ENCODE peak calls at places on chromosomes 2 and 18, in four cellular contexts. One of them, this sample, is unnamed.

GRCh38 chr2:6946722-6947121 is 29.5 kb downstream of the RNF144A start:
- DNase-seq in IMR-90: peak; percentile 68
- DNase-seq in K562: no peak
- DNase-seq in endothelial cell of umbilical vein: peak; percentile 63
- DNase-seq in this sample: no peak

GRCh38 chr18:55337908-55338521 is 250.0 kb downstream of the TCF4 start:
- DNase-seq in IMR-90: no peak
- DNase-seq in K562: no peak
- DNase-seq in endothelial cell of umbilical vein: peak; percentile 92
- DNase-seq in this sample: no peak

GRCh38 chr2:171531291-171531690 is 9.0 kb downstream of the CYBRD1 start:
- DNase-seq in IMR-90: peak; percentile 87
- DNase-seq in K562: no peak
- DNase-seq in endothelial cell of umbilical vein: peak; percentile 74
- DNase-seq in this sample: no peak

GRCh38 chr2:9578475-9579235 is 23.0 kb upstream of the ADAM17 start:
- DNase-seq in IMR-90: no peak
- DNase-seq in K562: no peak
- DNase-seq in endothelial cell of umbilical vein: no peak
- DNase-seq in this sample: no peak

GRCh38 chr2:189287982-189288494 is 108.5 kb upstream of the COL5A2 start:
- DNase-seq in IMR-90: peak; percentile 91
- DNase-seq in K562: no peak
- DNase-seq in endothelial cell of umbilical vein: peak; percentile 82
- DNase-seq in this sample: peak; percentile 69

GRCh38 chr2:172270278-172271079 is 156.9 kb upstream of the ITGA6 start:
- DNase-seq in IMR-90: peak; percentile 51
- DNase-seq in K562: no peak
- DNase-seq in endothelial cell of umbilical vein: no peak
- DNase-seq in this sample: no peak

GRCh38 chr2:14219306-14219705 is 413.2 kb upstream of the LRATD1 start:
- DNase-seq in IMR-90: no peak
- DNase-seq in K562: no peak
- DNase-seq in endothelial cell of umbilical vein: no peak
- DNase-seq in this sample: peak; percentile 25

GRCh38 chr2:105866439-105867170 is 121.9 kb downstream of the NCK2 start:
- DNase-seq in IMR-90: peak; percentile 80
- DNase-seq in K562: no peak
- DNase-seq in endothelial cell of umbilical vein: no peak
- DNase-seq in this sample: no peak

GRCh38 chr2:138621139-138621538 is 119.6 kb downstream of the SPOPL start:
- DNase-seq in IMR-90: no peak
- DNase-seq in K562: no peak
- DNase-seq in endothelial cell of umbilical vein: no peak
- DNase-seq in this sample: no peak

GRCh38 chr18:59621027-59621426 is 76.2 kb downstream of the CCBE1 start:
- DNase-seq in IMR-90: peak; percentile 61
- DNase-seq in K562: no peak
- DNase-seq in endothelial cell of umbilical vein: no peak
- DNase-seq in this sample: peak; percentile 40

GRCh38 chr2:206084468-206084869 is 1.5 kb downstream of the INO80D start:
- DNase-seq in IMR-90: peak; percentile 82
- DNase-seq in K562: peak; percentile 46
- DNase-seq in endothelial cell of umbilical vein: peak; percentile 61
- DNase-seq in this sample: peak; percentile 40

GRCh38 chr2:39202639-39203369 is 41.0 kb downstream of the CDKL4 start:
- DNase-seq in IMR-90: peak; percentile 25
- DNase-seq in K562: no peak
- DNase-seq in endothelial cell of umbilical vein: no peak
- DNase-seq in this sample: no peak

GRCh38 chr2:162265666-162266467 is 22.6 kb upstream of the FAP start:
- DNase-seq in IMR-90: no peak
- DNase-seq in K562: no peak
- DNase-seq in endothelial cell of umbilical vein: no peak
- DNase-seq in this sample: no peak

GRCh38 chr2:16437189-16437588 is 228.4 kb downstream of the CYRIA start:
- DNase-seq in IMR-90: no peak
- DNase-seq in K562: no peak
- DNase-seq in endothelial cell of umbilical vein: no peak
- DNase-seq in this sample: no peak

GRCh38 chr2:165471349-165471975 is 2.0 kb downstream of the CSRNP3 start:
- DNase-seq in IMR-90: no peak
- DNase-seq in K562: no peak
- DNase-seq in endothelial cell of umbilical vein: no peak
- DNase-seq in this sample: no peak

GRCh38 chr2:191521608-191522208 is 156.2 kb upstream of the NABP1 start:
- DNase-seq in IMR-90: peak; percentile 55
- DNase-seq in K562: peak; percentile 16
- DNase-seq in endothelial cell of umbilical vein: peak; percentile 56
- DNase-seq in this sample: no peak

GRCh38 chr2:230054079-230054478 is 14.6 kb downstream of the SLC16A14 start:
- DNase-seq in IMR-90: peak; percentile 63
- DNase-seq in K562: no peak
- DNase-seq in endothelial cell of umbilical vein: no peak
- DNase-seq in this sample: peak; percentile 73

GRCh38 chr18:39846277-39846676 is 2108.8 kb upstream of the PIK3C3 start:
- DNase-seq in IMR-90: peak; percentile 19
- DNase-seq in K562: no peak
- DNase-seq in endothelial cell of umbilical vein: no peak
- DNase-seq in this sample: no peak

GRCh38 chr2:101974663-101975062 is 17.1 kb upstream of the IL1R2 start:
- DNase-seq in IMR-90: no peak
- DNase-seq in K562: no peak
- DNase-seq in endothelial cell of umbilical vein: no peak
- DNase-seq in this sample: no peak

GRCh38 chr18:52227536-52227935 is 112.5 kb upstream of the DCC start:
- DNase-seq in IMR-90: no peak
- DNase-seq in K562: no peak
- DNase-seq in endothelial cell of umbilical vein: no peak
- DNase-seq in this sample: no peak

GRCh38 chr18:34159691-34160185 is 65.0 kb downstream of the NOL4 start:
- DNase-seq in IMR-90: no peak
- DNase-seq in K562: no peak
- DNase-seq in endothelial cell of umbilical vein: no peak
- DNase-seq in this sample: no peak

GRCh38 chr2:52083214-52083613 is 1051.3 kb upstream of the NRXN1 start:
- DNase-seq in IMR-90: no peak
- DNase-seq in K562: no peak
- DNase-seq in endothelial cell of umbilical vein: no peak
- DNase-seq in this sample: no peak

GRCh38 chr2:182642328-182642727 is 73.7 kb upstream of the DNAJC10 start:
- DNase-seq in IMR-90: peak; percentile 59
- DNase-seq in K562: peak; percentile 18
- DNase-seq in endothelial cell of umbilical vein: peak; percentile 56
- DNase-seq in this sample: no peak

GRCh38 chr18:58091099-58091611 is 47.1 kb downstream of the NEDD4L start:
- DNase-seq in IMR-90: no peak
- DNase-seq in K562: no peak
- DNase-seq in endothelial cell of umbilical vein: no peak
- DNase-seq in this sample: peak; percentile 52

GRCh38 chr2:60532421-60532820 is 21.0 kb downstream of the BCL11A start:
- DNase-seq in IMR-90: no peak
- DNase-seq in K562: no peak
- DNase-seq in endothelial cell of umbilical vein: no peak
- DNase-seq in this sample: no peak

GRCh38 chr2:99397251-99397920 is 60.2 kb downstream of the EIF5B start:
- DNase-seq in IMR-90: no peak
- DNase-seq in K562: no peak
- DNase-seq in endothelial cell of umbilical vein: no peak
- DNase-seq in this sample: no peak

GRCh38 chr2:172701250-172701649 is 34.4 kb upstream of the RAPGEF4 start:
- DNase-seq in IMR-90: peak; percentile 92
- DNase-seq in K562: no peak
- DNase-seq in endothelial cell of umbilical vein: peak; percentile 58
- DNase-seq in this sample: peak; percentile 58

GRCh38 chr2:205540066-205540465 is 142.2 kb upstream of the NRP2 start:
- DNase-seq in IMR-90: no peak
- DNase-seq in K562: no peak
- DNase-seq in endothelial cell of umbilical vein: no peak
- DNase-seq in this sample: no peak

GRCh38 chr2:189082576-189082975 is 97.0 kb downstream of the COL5A2 start:
- DNase-seq in IMR-90: peak; percentile 86
- DNase-seq in K562: no peak
- DNase-seq in endothelial cell of umbilical vein: no peak
- DNase-seq in this sample: no peak

GRCh38 chr2:222568866-222569265 is 87.0 kb downstream of the FARSB start:
- DNase-seq in IMR-90: peak; percentile 85
- DNase-seq in K562: no peak
- DNase-seq in endothelial cell of umbilical vein: no peak
- DNase-seq in this sample: no peak

GRCh38 chr2:71933467-71934319 is 214.0 kb downstream of the CYP26B1 start:
- DNase-seq in IMR-90: no peak
- DNase-seq in K562: peak; percentile 6
- DNase-seq in endothelial cell of umbilical vein: no peak
- DNase-seq in this sample: no peak

GRCh38 chr18:65754121-65754520 is 3.3 kb downstream of the CDH7 start:
- DNase-seq in IMR-90: no peak
- DNase-seq in K562: no peak
- DNase-seq in endothelial cell of umbilical vein: no peak
- DNase-seq in this sample: no peak

GRCh38 chr2:100682536-100682935 is 119.7 kb downstream of the PDCL3 start:
- DNase-seq in IMR-90: no peak
- DNase-seq in K562: no peak
- DNase-seq in endothelial cell of umbilical vein: no peak
- DNase-seq in this sample: no peak

GRCh38 chr2:178761759-178762371 is 45.4 kb downstream of the TTN start:
- DNase-seq in IMR-90: peak; percentile 49
- DNase-seq in K562: peak; percentile 45
- DNase-seq in endothelial cell of umbilical vein: peak; percentile 55
- DNase-seq in this sample: no peak

GRCh38 chr2:39216495-39217191 is 27.1 kb downstream of the CDKL4 start:
- DNase-seq in IMR-90: no peak
- DNase-seq in K562: no peak
- DNase-seq in endothelial cell of umbilical vein: no peak
- DNase-seq in this sample: no peak

DNA sequence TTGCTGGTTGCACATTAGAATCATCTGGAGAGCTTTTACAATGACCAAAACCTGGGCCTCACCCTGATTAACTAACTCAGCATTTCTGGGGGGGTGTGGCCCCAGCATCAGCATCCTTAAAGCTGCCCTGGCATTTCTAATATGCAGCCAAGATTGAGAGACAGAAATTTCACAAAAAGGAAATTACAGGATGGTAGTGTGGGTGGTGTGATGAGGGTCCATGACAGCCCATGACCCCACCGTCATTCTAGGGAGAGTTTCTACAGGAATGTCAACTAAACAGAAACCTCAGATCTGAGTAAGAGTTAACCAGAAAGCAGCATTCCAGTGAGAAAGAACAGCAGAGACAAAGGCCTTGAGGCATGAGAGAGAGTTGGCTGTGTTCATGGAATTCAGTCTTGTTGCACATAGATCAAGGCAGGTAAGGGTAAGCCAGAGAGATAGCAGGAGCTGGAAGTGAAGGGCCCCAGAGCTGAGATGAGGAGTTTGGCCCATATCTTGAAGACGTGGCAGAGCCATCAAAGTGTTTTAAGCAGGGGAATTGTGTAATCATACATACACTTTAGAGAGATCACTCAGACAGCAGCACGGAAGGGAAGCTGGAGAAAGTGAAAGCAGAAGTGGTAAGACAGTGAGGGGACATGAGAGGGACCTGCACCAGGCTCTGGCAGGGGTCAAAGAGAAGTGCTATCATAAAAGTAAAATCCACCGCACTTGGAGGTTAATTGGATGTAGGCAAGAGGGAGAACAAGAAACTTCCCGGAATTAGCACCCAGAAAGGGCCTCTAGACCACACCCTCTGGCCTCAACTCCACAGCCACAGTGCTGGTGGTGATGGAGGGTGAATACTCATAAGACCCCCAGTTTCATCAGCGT is 7.8 kb upstream of the TRABD2A start:
- DNase-seq in IMR-90: peak; percentile 83
- DNase-seq in K562: no peak
- DNase-seq in endothelial cell of umbilical vein: no peak
- DNase-seq in this sample: no peak
- H3K4me3 ChIP-seq in IMR-90: peak overlapping the region; percentile 8
- H3K4me3 ChIP-seq in K562: no peak overlapping the region
- H3K4me3 ChIP-seq in endothelial cell of umbilical vein: no peak overlapping the region
- H3K4me3 ChIP-seq in this sample: peak overlapping the region; percentile 50

DNA sequence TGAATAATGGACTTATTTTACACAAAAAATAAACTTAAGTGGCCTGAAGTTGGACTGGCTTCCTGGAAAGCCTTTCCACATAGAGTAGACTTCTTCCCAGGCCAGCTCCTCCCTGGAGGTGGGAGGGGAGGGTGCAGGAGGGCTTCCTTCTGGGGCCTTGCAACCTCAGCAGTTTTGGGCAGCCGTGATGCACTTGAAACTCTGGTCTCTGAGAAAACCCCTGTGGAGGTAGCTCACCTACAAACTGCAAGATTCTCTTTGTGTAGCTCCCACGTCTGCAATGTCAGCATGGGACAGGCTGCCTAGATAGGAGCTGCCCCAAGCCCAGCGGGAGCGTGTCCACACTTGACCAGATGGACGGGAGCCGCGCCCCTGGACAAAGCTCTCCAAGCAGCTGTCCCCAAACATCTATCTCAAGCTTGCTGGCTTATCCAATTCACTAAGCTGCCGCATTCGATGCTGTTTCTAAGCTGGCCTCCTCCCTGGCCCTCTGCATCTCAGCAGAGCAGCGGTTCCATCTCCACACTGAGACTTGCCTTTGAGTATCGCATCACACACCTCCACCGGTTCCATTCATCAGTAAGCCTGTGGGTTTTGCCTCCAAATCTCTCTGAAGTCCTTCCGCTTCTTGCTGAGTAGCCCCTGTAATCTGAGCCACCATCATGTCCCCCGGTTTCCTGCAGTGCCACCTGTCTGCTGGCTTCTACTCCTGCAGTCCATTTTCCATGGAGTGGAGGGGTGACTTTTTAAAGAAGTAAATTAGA is 1.6 kb upstream of the LPIN1 start:
- DNase-seq in IMR-90: peak; percentile 59
- DNase-seq in K562: peak; percentile 44
- DNase-seq in endothelial cell of umbilical vein: peak; percentile 37
- DNase-seq in this sample: no peak
- H3K9me1 ChIP-seq in IMR-90: peaks cover 10% of the 10 kb centered on the region
- H3K9me1 ChIP-seq in K562: no peaks in the 10 kb centered on the region
- H3K9me1 ChIP-seq in endothelial cell of umbilical vein: no peaks in the 10 kb centered on the region
- H3K9me1 ChIP-seq in this sample: peaks cover 3% of the 10 kb centered on the region

GRCh38 chr2:208490492-208490891 is 83.9 kb downstream of the PTH2R start:
- DNase-seq in IMR-90: no peak
- DNase-seq in K562: no peak
- DNase-seq in endothelial cell of umbilical vein: no peak
- DNase-seq in this sample: no peak

GRCh38 chr2:208491648-208492047 is 85.1 kb downstream of the PTH2R start:
- DNase-seq in IMR-90: no peak
- DNase-seq in K562: no peak
- DNase-seq in endothelial cell of umbilical vein: no peak
- DNase-seq in this sample: no peak

GRCh38 chr2:208493186-208493585 is 86.6 kb downstream of the PTH2R start:
- DNase-seq in IMR-90: no peak
- DNase-seq in K562: no peak
- DNase-seq in endothelial cell of umbilical vein: no peak
- DNase-seq in this sample: no peak

GRCh38 chr2:208488668-208489564 is 82.3 kb downstream of the PTH2R start:
- DNase-seq in IMR-90: no peak
- DNase-seq in K562: peak; percentile 65
- DNase-seq in endothelial cell of umbilical vein: no peak
- DNase-seq in this sample: no peak

GRCh38 chr2:208489687-208490086 is 83.1 kb downstream of the PTH2R start:
- DNase-seq in IMR-90: no peak
- DNase-seq in K562: peak; percentile 10
- DNase-seq in endothelial cell of umbilical vein: no peak
- DNase-seq in this sample: no peak
- TF ChIP-seq CTCF in IMR-90: no peak
- TF ChIP-seq CTCF in K562: no peak
- TF ChIP-seq CTCF in endothelial cell of umbilical vein: no peak
- TF ChIP-seq CTCF in this sample: no peak

GRCh38 chr2:63044360-63045327 is 6.0 kb upstream of the OTX1 start:
- DNase-seq in IMR-90: no peak
- DNase-seq in K562: no peak
- DNase-seq in endothelial cell of umbilical vein: no peak
- DNase-seq in this sample: no peak
- H3K4me3 ChIP-seq in IMR-90: no peak overlapping the region
- H3K4me3 ChIP-seq in K562: no peak overlapping the region
- H3K4me3 ChIP-seq in endothelial cell of umbilical vein: no peak overlapping the region
- H3K4me3 ChIP-seq in this sample: no peak overlapping the region

This sample was measured in keratinocyte.